ENCODE peak calls at places on chromosome 16, in seven cellular contexts. B is PC-3, W is neural progenitor cell, D is MM.1S, U is hepatocyte, F is HCT116, P is GM23338. H is an unnamed sample.

GRCh38 chr16:82761236-82761635 is 134.5 kb downstream of the CDH13 start:
- DNase-seq in W (no peak), P (no peak), U (no peak), B (no peak), F (no peak), D (no peak), H (peak; percentile 84)

GRCh38 chr16:287298-287811 is 4.4 kb downstream of the PDIA2 start:
- DNase-seq in U (no peak), W (no peak), P (no peak), D (no peak), B (no peak), F (no peak), H (peak; percentile 16)

GRCh38 chr16:47976609-47977180 is 179.1 kb downstream of the ABCC12 start:
- DNase-seq in D (no peak), F (no peak), W (no peak), P (no peak), B (no peak), U (no peak), H (no peak)

GRCh38 chr16:65672960-65673359 is 551.1 kb upstream of the CDH11 start:
- DNase-seq in U (peak; percentile 11), P (no peak), W (no peak), F (no peak), B (peak; percentile 57), D (no peak), H (peak; percentile 52)

GRCh38 chr16:87524407-87524806 is 31.6 kb upstream of the ZCCHC14 start:
- DNase-seq in W (no peak), U (no peak), F (no peak), D (no peak), B (no peak), P (no peak), H (no peak)

GRCh38 chr16:11175850-11176341 is 80.1 kb downstream of the SOCS1 start:
- DNase-seq in P (no peak), B (no peak), F (no peak), U (no peak), W (no peak), D (no peak), H (no peak)

GRCh38 chr16:75243667-75244224 is 7.7 kb downstream of the BCAR1 start:
- DNase-seq in U (no peak), F (no peak), D (no peak), W (no peak), P (no peak), B (no peak), H (no peak)

GRCh38 chr16:49275870-49276269 is 5.8 kb downstream of the CBLN1 start:
- DNase-seq in U (no peak), D (no peak), W (no peak), F (no peak), B (no peak), P (no peak), H (no peak)

GRCh38 chr16:66161942-66162341 is 204.5 kb upstream of the CDH5 start:
- DNase-seq in W (no peak), B (peak; percentile 3), U (no peak), F (peak; percentile 16), P (no peak), D (no peak), H (no peak)

GRCh38 chr16:80527297-80527696 is 13.5 kb upstream of the DYNLRB2 start:
- DNase-seq in U (peak; percentile 63), P (peak; percentile 77), W (peak; percentile 67), B (peak; percentile 68), F (peak; percentile 8), D (peak; percentile 57), H (peak; percentile 50)

GRCh38 chr16:3028716-3029319 is 5.0 kb downstream of the THOC6 start:
- DNase-seq in F (no peak), D (no peak), U (no peak), W (no peak), B (no peak), P (peak; percentile 42), H (no peak)

GRCh38 chr16:3030872-3031212 is 5.9 kb downstream of the BICDL2 start:
- DNase-seq in B (no peak), U (no peak), P (no peak), W (no peak), D (no peak), F (no peak), H (no peak)

GRCh38 chr16:3027983-3028715 is 4.3 kb downstream of the THOC6 start:
- DNase-seq in B (peak; percentile 90), P (peak; percentile 92), W (peak; percentile 96), U (peak; percentile 95), F (peak; percentile 62), D (peak; percentile 90), H (peak; percentile 82)

GRCh38 chr16:3030128-3030871 is 6.4 kb downstream of the BICDL2 start:
- DNase-seq in D (no peak), U (no peak), P (no peak), F (no peak), W (no peak), B (no peak), H (no peak)

GRCh38 chr16:3029499-3030127 is 5.8 kb downstream of the THOC6 start:
- DNase-seq in U (peak; percentile 10), D (no peak), B (no peak), F (no peak), P (peak; percentile 56), W (no peak), H (peak; percentile 84)
- TF ChIP-seq EZH2 in U (no peak), D (no peak), B (no peak), F (no peak), P (no peak), W (no peak), H (no peak)

DNA sequence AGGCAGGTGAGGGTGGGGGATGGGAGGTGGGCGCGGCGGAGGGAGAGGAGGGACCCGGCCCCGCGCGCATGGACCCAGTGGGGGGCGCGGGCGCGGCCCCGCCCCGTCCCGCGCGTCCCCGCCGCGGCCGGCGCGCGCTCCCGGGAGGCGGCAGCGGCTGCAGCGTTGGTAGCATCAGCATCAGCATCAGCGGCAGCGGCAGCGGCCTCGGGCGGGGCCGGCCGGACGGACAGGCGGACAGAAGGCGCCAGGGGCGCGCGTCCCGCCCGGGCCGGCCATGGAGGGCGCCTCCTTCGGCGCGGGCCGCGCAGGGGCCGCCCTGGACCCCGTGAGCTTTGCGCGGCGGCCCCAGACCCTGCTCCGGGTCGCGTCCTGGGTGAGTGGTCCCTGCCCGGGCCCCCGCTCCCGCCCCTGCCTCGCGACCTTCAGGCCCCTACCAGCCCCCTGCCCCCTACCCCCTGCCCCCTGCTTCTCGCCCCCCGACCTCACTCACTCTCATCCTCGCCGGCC is at the start of gene SYNGR3:
- DNase-seq in F (no peak), P (peak; percentile 54), U (peak; percentile 56), W (peak; percentile 71), D (no peak), B (peak; percentile 39), H (peak; percentile 66)
- H3K4me3 ChIP-seq in F (peak within 1 kb of the TSS; percentile 60), P (peak within 1 kb of the TSS; percentile 86), U (peak within 1 kb of the TSS; percentile 15), W (peak within 1 kb of the TSS; percentile 55), D (peak within 1 kb of the TSS; percentile 70), B (peak within 1 kb of the TSS; percentile 52), H (no peak within 1 kb of the TSS)

GRCh38 chr16:71424626-71425025 is 17.2 kb downstream of the TLE7 start:
- DNase-seq in B (no peak), U (no peak), D (no peak), W (no peak), F (no peak), P (no peak), H (no peak)

GRCh38 chr16:71425746-71426068 is 16.1 kb downstream of the TLE7 start:
- DNase-seq in B (no peak), D (no peak), U (no peak), W (no peak), P (no peak), F (no peak), H (no peak)

GRCh38 chr16:71426880-71427615 is 14.8 kb downstream of the TLE7 start:
- DNase-seq in B (no peak), F (no peak), W (no peak), D (no peak), P (no peak), U (no peak), H (no peak)

GRCh38 chr16:71428385-71428784 is 13.5 kb downstream of the TLE7 start:
- DNase-seq in F (no peak), U (no peak), B (no peak), P (no peak), W (no peak), D (no peak), H (no peak)

DNA sequence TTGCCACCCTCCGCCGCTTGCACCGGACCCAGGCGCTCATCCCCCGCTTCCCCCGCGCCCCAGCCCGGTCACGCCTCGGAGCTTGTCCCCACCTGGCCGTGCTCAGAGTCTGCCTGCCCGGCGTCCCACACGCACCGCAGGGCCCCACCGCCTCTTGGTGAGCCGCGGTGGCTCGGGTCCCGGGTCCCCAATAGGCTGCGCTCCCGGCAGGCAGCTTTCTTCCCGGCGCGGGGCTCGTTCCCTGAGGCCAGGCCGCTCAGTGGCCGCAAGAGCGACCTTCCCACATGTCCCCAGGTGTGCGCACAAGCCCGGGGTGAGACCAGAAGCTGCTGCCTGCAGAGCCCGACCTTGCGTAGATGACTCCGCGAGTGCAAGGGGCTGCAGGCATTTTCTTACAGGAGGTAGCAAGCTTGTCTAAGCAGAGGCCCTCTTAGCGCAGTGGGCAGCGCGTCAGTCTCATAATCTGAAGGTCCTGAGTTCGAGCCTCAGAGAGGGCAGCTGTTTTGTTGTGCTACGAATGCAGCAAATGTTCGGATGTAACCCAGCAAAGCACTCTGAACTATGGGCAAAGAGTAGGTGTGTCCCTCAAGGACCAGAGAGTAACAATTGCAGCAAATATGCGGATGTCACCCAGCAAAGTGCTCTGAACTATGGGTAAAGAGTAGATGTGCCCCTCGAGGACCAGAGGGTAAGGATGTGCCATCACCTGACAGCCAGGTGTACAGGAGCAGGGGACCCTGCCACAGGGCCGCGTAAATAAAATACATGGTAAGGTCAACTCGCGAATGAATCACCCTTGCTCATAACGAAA is 15.6 kb downstream of the TLE7 start:
- DNase-seq in B (no peak), U (peak; percentile 81), W (peak; percentile 88), D (no peak), P (peak; percentile 95), F (peak; percentile 95), H (peak; percentile 70)
- TF ChIP-seq EZH2phosphoT487 in B (no peak), U (no peak), W (no peak), D (no peak), P (no peak), F (no peak), H (no peak)

GRCh38 chr16:67163164-67163902 is 1.2 kb upstream of the HSF4 start:
- DNase-seq in D (no peak), P (peak; percentile 65), W (peak; percentile 82), F (no peak), U (no peak), B (no peak), H (no peak)
- TF ChIP-seq EZH2 in D (no peak), P (peak; percentile 69), W (peak; percentile 99), F (no peak), U (peak; percentile 23), B (no peak), H (no peak)

GRCh38 chr16:2046125-2046888 is 1.3 kb downstream of the NTHL1 start:
- DNase-seq in B (no peak), F (no peak), D (no peak), W (no peak), P (no peak), U (no peak), H (no peak)
- H3K4me3 ChIP-seq in B (peak overlapping the region; percentile 94), F (peak overlapping the region; percentile 88), D (no peak overlapping the region), W (peak overlapping the region; percentile 83), P (peak overlapping the region; percentile 97), U (no peak overlapping the region), H (peak overlapping the region; percentile 83)

GRCh38 chr16:88700636-88701482 is 5.3 kb downstream of the RNF166 start:
- DNase-seq in P (no peak), W (no peak), U (peak; percentile 38), F (no peak), B (peak; percentile 72), D (peak; percentile 81), H (peak; percentile 73)
- TF ChIP-seq EZH2phosphoT487 in P (no peak), W (no peak), U (no peak), F (no peak), B (no peak), D (no peak), H (no peak)